ENCODE peak calls at places on chromosome 12, in eight cellular contexts. A is kidney epithelial cell; J is RPMI8226; L is HuH-7.5; S is ELR; V is upper lobe of right lung; D is GM19239; C is stimulated activated CD4-positive, alpha-beta T cell treated with anti-CD3 and anti-CD28 coated beads, Interleukin-15, amount 100 ng/mL, for 1 hour. M is an unnamed sample.

GRCh38 chr12:50182461-50182860 is 15.3 kb upstream of the CERS5 start:
- DNase-seq in V (no peak), J (no peak), D (no peak), S (peak), C (no peak), L (no peak), A (no peak), M (no peak)

GRCh38 chr12:117408161-117408791 is 46.9 kb upstream of the NOS1 start:
- DNase-seq in A (no peak), V (peak), J (no peak), S (no peak), L (no peak), D (no peak), C (no peak), M (no peak)

GRCh38 chr12:31929140-31929526 is 30.1 kb upstream of the RESF1 start:
- DNase-seq in S (no peak), C (no peak), J (no peak), V (no peak), D (no peak), L (no peak), A (no peak), M (no peak)

GRCh38 chr12:27123642-27124041 is 41.3 kb upstream of the C12orf71 start:
- DNase-seq in S (peak), D (no peak), C (no peak), L (no peak), A (no peak), V (no peak), J (peak), M (no peak)

GRCh38 chr12:132483612-132484011 is 6.3 kb upstream of the FBRSL1 start:
- DNase-seq in C (no peak), D (no peak), J (no peak), A (no peak), L (no peak), V (no peak), S (no peak), M (peak)

GRCh38 chr12:131249291-131250027 is 295.8 kb downstream of the ADGRD1 start:
- DNase-seq in D (no peak), C (no peak), V (no peak), A (no peak), J (no peak), L (no peak), S (no peak), M (no peak)

GRCh38 chr12:51818567-51819300 is 29.8 kb downstream of the FIGNL2 start:
- DNase-seq in D (no peak), S (peak), J (peak), L (no peak), C (no peak), V (peak), A (no peak), M (no peak)

GRCh38 chr12:52872644-52873384 is 24.0 kb upstream of the KRT78 start:
- DNase-seq in S (no peak), L (no peak), J (no peak), D (no peak), C (no peak), A (no peak), V (no peak), M (peak)

GRCh38 chr12:29921307-29921706 is 137.6 kb upstream of the TMTC1 start:
- DNase-seq in V (no peak), A (peak), J (no peak), L (no peak), D (no peak), C (no peak), S (peak), M (no peak)

GRCh38 chr12:47095446-47096236 is 15.9 kb upstream of the AMIGO2 start:
- DNase-seq in D (no peak), J (no peak), A (peak), V (no peak), S (peak), C (no peak), L (no peak), M (no peak)

GRCh38 chr12:64836856-64837255 is 12.4 kb downstream of the TBC1D30 start:
- DNase-seq in C (no peak), J (no peak), V (no peak), A (no peak), D (no peak), L (no peak), S (no peak), M (no peak)

GRCh38 chr12:47223848-47224213 is 144.1 kb upstream of the AMIGO2 start:
- DNase-seq in S (no peak), D (no peak), C (no peak), V (no peak), J (no peak), L (no peak), A (no peak), M (no peak)

GRCh38 chr12:122499991-122500684 is 594 bp downstream of the ZCCHC8 start:
- DNase-seq in D (no peak), V (peak), L (peak), C (no peak), A (peak), J (peak), S (peak), M (no peak)

GRCh38 chr12:113088971-113089756 is 32.6 kb downstream of the DTX1 start:
- DNase-seq in C (no peak), V (no peak), L (no peak), S (no peak), A (no peak), J (no peak), D (peak), M (no peak)

GRCh38 chr12:615620-616019 is 47.6 kb downstream of the NINJ2 start:
- DNase-seq in D (no peak), V (no peak), J (no peak), S (no peak), A (no peak), L (no peak), C (no peak), M (no peak)

GRCh38 chr12:3453947-3454675 is 36.9 kb upstream of the PRMT8 start:
- DNase-seq in D (no peak), S (peak), A (peak), J (no peak), V (no peak), C (no peak), L (no peak), M (no peak)

GRCh38 chr12:50203691-50204090 is 36.5 kb upstream of the CERS5 start:
- DNase-seq in C (no peak), J (no peak), A (no peak), S (peak), L (no peak), D (no peak), V (no peak), M (no peak)

M was measured in posterior cingulate gyrus.